ENCODE peak calls at places on chromosome 16, in six cellular contexts. One of them, this sample, is unnamed.

GRCh38 chr16:65655802-65656201 is 533.9 kb upstream of the CDH11 start:
- DNase-seq in lower leg skin: no peak
- DNase-seq in RWPE1: no peak
- DNase-seq in heart left ventricle: no peak
- DNase-seq in tibial nerve: no peak
- DNase-seq in neural crest cell: no peak
- DNase-seq in this sample: no peak

GRCh38 chr16:4414187-4414909 is 2.0 kb downstream of the CORO7 start:
- DNase-seq in lower leg skin: no peak
- DNase-seq in RWPE1: no peak
- DNase-seq in heart left ventricle: no peak
- DNase-seq in tibial nerve: no peak
- DNase-seq in neural crest cell: no peak
- DNase-seq in this sample: peak

GRCh38 chr16:75433732-75434413 is 570 bp upstream of the CFDP1 start:
- DNase-seq in lower leg skin: peak
- DNase-seq in RWPE1: peak
- DNase-seq in heart left ventricle: peak
- DNase-seq in tibial nerve: peak
- DNase-seq in neural crest cell: peak
- DNase-seq in this sample: no peak

GRCh38 chr16:19882186-19882585 is 2.5 kb downstream of the GPRC5B start:
- DNase-seq in lower leg skin: no peak
- DNase-seq in RWPE1: no peak
- DNase-seq in heart left ventricle: no peak
- DNase-seq in tibial nerve: no peak
- DNase-seq in neural crest cell: no peak
- DNase-seq in this sample: no peak

GRCh38 chr16:12455287-12455798 is 348.3 kb downstream of the CPPED1 start:
- DNase-seq in lower leg skin: no peak
- DNase-seq in RWPE1: peak
- DNase-seq in heart left ventricle: peak
- DNase-seq in tibial nerve: no peak
- DNase-seq in neural crest cell: peak
- DNase-seq in this sample: peak

GRCh38 chr16:30786115-30786935 is 680 bp downstream of the ZNF629 start:
- DNase-seq in lower leg skin: no peak
- DNase-seq in RWPE1: peak
- DNase-seq in heart left ventricle: peak
- DNase-seq in tibial nerve: no peak
- DNase-seq in neural crest cell: peak
- DNase-seq in this sample: no peak

GRCh38 chr16:15617901-15618300 is 25.1 kb downstream of the MARF1 start:
- DNase-seq in lower leg skin: no peak
- DNase-seq in RWPE1: no peak
- DNase-seq in heart left ventricle: no peak
- DNase-seq in tibial nerve: no peak
- DNase-seq in neural crest cell: no peak
- DNase-seq in this sample: no peak

GRCh38 chr16:27515874-27516353 is 33.8 kb downstream of the GTF3C1 start:
- DNase-seq in lower leg skin: no peak
- DNase-seq in RWPE1: peak
- DNase-seq in heart left ventricle: peak
- DNase-seq in tibial nerve: no peak
- DNase-seq in neural crest cell: peak
- DNase-seq in this sample: no peak

GRCh38 chr16:64440421-64440831 is 681.4 kb downstream of the CDH11 start:
- DNase-seq in lower leg skin: no peak
- DNase-seq in RWPE1: peak
- DNase-seq in heart left ventricle: no peak
- DNase-seq in tibial nerve: no peak
- DNase-seq in neural crest cell: no peak
- DNase-seq in this sample: no peak

GRCh38 chr16:63530208-63530607 is 1494.0 kb upstream of the CDH8 start:
- DNase-seq in lower leg skin: no peak
- DNase-seq in RWPE1: no peak
- DNase-seq in heart left ventricle: no peak
- DNase-seq in tibial nerve: no peak
- DNase-seq in neural crest cell: no peak
- DNase-seq in this sample: no peak

GRCh38 chr16:31713945-31714898 is 159.4 kb upstream of the ZNF267 start:
- DNase-seq in lower leg skin: peak
- DNase-seq in RWPE1: no peak
- DNase-seq in heart left ventricle: no peak
- DNase-seq in tibial nerve: no peak
- DNase-seq in neural crest cell: peak
- DNase-seq in this sample: no peak

GRCh38 chr16:50605733-50606430 is 57.7 kb downstream of the NKD1 start:
- DNase-seq in lower leg skin: no peak
- DNase-seq in RWPE1: no peak
- DNase-seq in heart left ventricle: no peak
- DNase-seq in tibial nerve: no peak
- DNase-seq in neural crest cell: no peak
- DNase-seq in this sample: no peak

GRCh38 chr16:51150159-51150893 is 744 bp downstream of the SALL1 start:
- DNase-seq in lower leg skin: no peak
- DNase-seq in RWPE1: no peak
- DNase-seq in heart left ventricle: no peak
- DNase-seq in tibial nerve: no peak
- DNase-seq in neural crest cell: no peak
- DNase-seq in this sample: no peak

GRCh38 chr16:17364319-17365210 is 106.2 kb downstream of the XYLT1 start:
- DNase-seq in lower leg skin: no peak
- DNase-seq in RWPE1: peak
- DNase-seq in heart left ventricle: no peak
- DNase-seq in tibial nerve: no peak
- DNase-seq in neural crest cell: no peak
- DNase-seq in this sample: no peak

GRCh38 chr16:81752225-81752875 is 26.7 kb upstream of the PLCG2 start:
- DNase-seq in lower leg skin: peak
- DNase-seq in RWPE1: no peak
- DNase-seq in heart left ventricle: peak
- DNase-seq in tibial nerve: no peak
- DNase-seq in neural crest cell: no peak
- DNase-seq in this sample: peak

GRCh38 chr16:6725634-6726331 is 606.9 kb upstream of the RBFOX1 start:
- DNase-seq in lower leg skin: no peak
- DNase-seq in RWPE1: no peak
- DNase-seq in heart left ventricle: no peak
- DNase-seq in tibial nerve: no peak
- DNase-seq in neural crest cell: no peak
- DNase-seq in this sample: no peak

GRCh38 chr16:67781548-67781921 is 24.8 kb downstream of the RANBP10 start:
- DNase-seq in lower leg skin: no peak
- DNase-seq in RWPE1: no peak
- DNase-seq in heart left ventricle: no peak
- DNase-seq in tibial nerve: no peak
- DNase-seq in neural crest cell: no peak
- DNase-seq in this sample: no peak

GRCh38 chr16:10964039-10964890 is 19.9 kb downstream of the CLEC16A start:
- DNase-seq in lower leg skin: peak
- DNase-seq in RWPE1: peak
- DNase-seq in heart left ventricle: peak
- DNase-seq in tibial nerve: peak
- DNase-seq in neural crest cell: peak
- DNase-seq in this sample: peak

GRCh38 chr16:88701541-88702363 is 4.5 kb downstream of the RNF166 start:
- DNase-seq in lower leg skin: no peak
- DNase-seq in RWPE1: no peak
- DNase-seq in heart left ventricle: no peak
- DNase-seq in tibial nerve: no peak
- DNase-seq in neural crest cell: no peak
- DNase-seq in this sample: no peak

GRCh38 chr16:4613636-4614570 is 785 bp downstream of the UBALD1 start:
- DNase-seq in lower leg skin: no peak
- DNase-seq in RWPE1: no peak
- DNase-seq in heart left ventricle: no peak
- DNase-seq in tibial nerve: no peak
- DNase-seq in neural crest cell: peak
- DNase-seq in this sample: peak

GRCh38 chr16:51569204-51569911 is 418.3 kb upstream of the SALL1 start:
- DNase-seq in lower leg skin: no peak
- DNase-seq in RWPE1: peak
- DNase-seq in heart left ventricle: no peak
- DNase-seq in tibial nerve: no peak
- DNase-seq in neural crest cell: no peak
- DNase-seq in this sample: no peak

DNA sequence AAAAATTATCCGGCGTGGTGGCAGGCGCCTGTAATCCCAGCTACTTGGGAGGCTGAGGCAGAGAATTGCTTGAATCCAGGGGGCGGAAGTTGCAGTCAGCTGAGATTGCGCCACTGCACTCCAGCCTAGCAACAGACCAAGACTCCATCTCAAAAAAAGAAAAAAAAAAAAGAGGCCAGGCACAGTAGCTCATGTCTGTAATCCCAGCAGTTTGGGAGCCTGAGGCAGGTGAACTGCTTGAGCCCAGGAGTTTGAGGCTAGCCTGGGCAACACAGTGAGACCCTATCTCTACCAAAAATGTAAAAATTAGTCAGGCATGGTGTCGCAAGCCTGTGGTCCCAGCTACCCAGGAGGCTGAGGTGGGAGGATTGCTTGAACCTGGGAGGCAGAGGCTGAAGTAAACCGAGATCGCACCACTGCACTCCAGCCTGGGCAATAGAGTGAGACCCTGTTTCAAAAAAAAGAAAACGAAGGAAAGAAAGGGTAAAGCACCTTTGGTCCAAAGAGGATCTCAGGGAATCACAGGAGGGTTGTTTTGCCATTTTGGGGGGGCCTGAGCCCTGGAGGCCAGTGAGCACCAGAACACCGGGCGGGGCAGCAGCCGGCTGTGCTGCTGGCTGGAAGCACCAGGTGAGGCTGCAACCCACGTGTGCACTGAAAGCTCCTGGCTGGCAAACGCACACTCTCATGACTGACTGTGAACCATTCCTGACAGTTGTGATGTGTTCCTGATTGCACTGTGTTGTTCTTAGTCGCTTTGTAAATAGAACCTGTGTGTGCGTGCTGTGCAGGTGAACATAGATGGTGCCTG is 18.4 kb downstream of the HS3ST6 start:
- DNase-seq in lower leg skin: no peak
- DNase-seq in RWPE1: peak
- DNase-seq in heart left ventricle: no peak
- DNase-seq in tibial nerve: no peak
- DNase-seq in neural crest cell: no peak
- DNase-seq in this sample: no peak
- TF ChIP-seq CTCF in lower leg skin: no peak
- TF ChIP-seq CTCF in RWPE1: no peak
- TF ChIP-seq CTCF in heart left ventricle: no peak
- TF ChIP-seq CTCF in tibial nerve: no peak
- TF ChIP-seq CTCF in neural crest cell: no peak
- TF ChIP-seq CTCF in this sample: no peak

GRCh38 chr16:84259691-84260090 is 19.9 kb upstream of the KCNG4 start:
- DNase-seq in lower leg skin: no peak
- DNase-seq in RWPE1: no peak
- DNase-seq in heart left ventricle: no peak
- DNase-seq in tibial nerve: no peak
- DNase-seq in neural crest cell: no peak
- DNase-seq in this sample: no peak
- TF ChIP-seq CTCF in lower leg skin: no peak
- TF ChIP-seq CTCF in RWPE1: no peak
- TF ChIP-seq CTCF in heart left ventricle: no peak
- TF ChIP-seq CTCF in tibial nerve: no peak
- TF ChIP-seq CTCF in neural crest cell: no peak
- TF ChIP-seq CTCF in this sample: no peak

GRCh38 chr16:54286330-54287017 is at the start of gene IRX3:
- DNase-seq in lower leg skin: peak
- DNase-seq in RWPE1: peak
- DNase-seq in heart left ventricle: peak
- DNase-seq in tibial nerve: no peak
- DNase-seq in neural crest cell: peak
- DNase-seq in this sample: no peak
- TF ChIP-seq CTCF in lower leg skin: no peak
- TF ChIP-seq CTCF in RWPE1: no peak
- TF ChIP-seq CTCF in heart left ventricle: no peak
- TF ChIP-seq CTCF in tibial nerve: no peak
- TF ChIP-seq CTCF in neural crest cell: no peak
- TF ChIP-seq CTCF in this sample: no peak

GRCh38 chr16:55701442-55702319 is 45.9 kb downstream of the SLC6A2 start:
- DNase-seq in lower leg skin: peak
- DNase-seq in RWPE1: peak
- DNase-seq in heart left ventricle: peak
- DNase-seq in tibial nerve: no peak
- DNase-seq in neural crest cell: peak
- DNase-seq in this sample: no peak
- TF ChIP-seq CTCF in lower leg skin: no peak
- TF ChIP-seq CTCF in RWPE1: peak
- TF ChIP-seq CTCF in heart left ventricle: peak
- TF ChIP-seq CTCF in tibial nerve: peak
- TF ChIP-seq CTCF in neural crest cell: peak
- TF ChIP-seq CTCF in this sample: no peak

DNA sequence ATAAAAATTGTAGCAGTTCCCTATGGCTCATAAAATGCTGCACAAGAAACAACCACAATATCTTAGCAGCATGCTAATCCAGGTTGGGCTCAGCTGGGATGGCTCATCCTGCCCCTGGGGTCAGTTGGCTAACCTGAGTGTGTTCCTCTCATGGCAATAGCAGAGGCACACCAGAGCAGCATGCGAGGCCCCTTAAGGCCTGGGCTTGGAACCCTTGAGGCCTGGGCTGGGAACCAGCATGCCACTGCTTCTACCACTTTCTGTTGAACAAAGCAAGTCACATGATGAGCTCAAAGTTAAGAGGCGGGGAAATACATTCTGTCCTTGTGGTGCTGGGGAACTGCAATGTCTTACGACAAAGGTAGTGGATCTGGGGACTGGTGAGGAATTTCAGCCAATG is 154.4 kb upstream of the FOXF1 start:
- DNase-seq in lower leg skin: no peak
- DNase-seq in RWPE1: no peak
- DNase-seq in heart left ventricle: no peak
- DNase-seq in tibial nerve: no peak
- DNase-seq in neural crest cell: no peak
- DNase-seq in this sample: no peak
- TF ChIP-seq CTCF in lower leg skin: no peak
- TF ChIP-seq CTCF in RWPE1: no peak
- TF ChIP-seq CTCF in heart left ventricle: no peak
- TF ChIP-seq CTCF in tibial nerve: no peak
- TF ChIP-seq CTCF in neural crest cell: no peak
- TF ChIP-seq CTCF in this sample: no peak

DNA sequence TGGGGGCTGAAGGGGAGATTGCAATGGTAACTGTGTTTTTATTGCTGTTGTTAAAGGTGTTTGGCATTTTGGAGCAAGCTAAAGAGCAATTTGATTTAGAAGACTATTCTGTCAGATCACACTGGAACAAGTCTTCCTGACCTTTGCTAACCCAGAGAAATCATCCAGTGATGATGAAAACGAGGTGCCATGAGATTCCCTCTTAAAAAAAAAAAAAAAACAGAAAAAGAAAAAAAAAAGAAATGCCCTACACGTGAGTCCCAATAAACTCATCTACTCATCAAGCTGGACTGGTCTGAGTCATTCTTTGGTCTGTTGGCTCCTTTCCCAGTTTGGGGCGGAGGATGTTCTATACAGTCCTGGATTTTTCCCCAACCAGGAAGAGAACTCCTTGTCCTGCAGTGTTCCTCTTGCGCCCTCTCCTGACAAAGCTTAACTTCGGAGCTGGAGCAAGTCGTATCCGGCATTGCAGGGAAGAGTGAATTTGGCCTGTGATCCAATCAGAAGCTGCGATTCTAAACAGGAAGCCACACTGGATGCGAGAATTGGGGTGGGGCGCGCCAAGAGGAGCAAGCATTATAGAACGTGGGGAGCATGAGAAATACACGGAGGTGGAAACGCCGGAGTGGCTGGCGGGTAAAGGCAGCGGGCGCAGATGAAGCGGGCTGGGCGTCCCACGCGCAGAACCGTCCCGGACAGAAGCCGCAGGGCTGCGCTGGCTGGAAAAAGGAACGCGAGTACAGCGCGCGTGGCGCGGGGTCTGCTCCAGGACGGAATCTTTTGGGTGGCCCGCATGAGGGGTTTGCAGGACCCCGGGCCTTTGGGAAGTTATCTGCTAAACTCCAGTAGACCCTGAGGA is 22.4 kb upstream of the CRYM start:
- DNase-seq in lower leg skin: peak
- DNase-seq in RWPE1: peak
- DNase-seq in heart left ventricle: peak
- DNase-seq in tibial nerve: peak
- DNase-seq in neural crest cell: peak
- DNase-seq in this sample: peak
- TF ChIP-seq CTCF in lower leg skin: no peak
- TF ChIP-seq CTCF in RWPE1: peak
- TF ChIP-seq CTCF in heart left ventricle: peak
- TF ChIP-seq CTCF in tibial nerve: peak
- TF ChIP-seq CTCF in neural crest cell: peak
- TF ChIP-seq CTCF in this sample: no peak

This sample was measured in activated B cell treated with CpG ODN at 0.5 μM for 24 hours.